ENCODE peak calls at places on chromosomes 2 and 18, in eight cellular contexts. Q is A549; Z is renal cortical epithelial cell; U is stimulated activated CD4-positive, alpha-beta T cell treated with anti-CD3 and anti-CD28 coated beads, Interleukin-4, amount 100 ng/mL, for 1 hour; J is kidney glomerular epithelial cell; T is left colon; Y is HTR-8/SVneo; P is SK-MEL-5. V is an unnamed sample.
A peak's percentile ranks its signal among the peaks of the same experiment; 100 is the strongest.

GRCh38 chr2:5914831-5915611 is 222.8 kb downstream of the SOX11 start:
- DNase-seq in T (no peak), J (peak; percentile 30), U (no peak), Z (no peak), Q (no peak), Y (no peak), P (no peak), V (peak; percentile 87)

GRCh38 chr2:241617431-241618154 is 19.4 kb downstream of the THAP4 start:
- DNase-seq in Y (no peak), P (peak; percentile 20), J (no peak), Z (peak; percentile 54), Q (no peak), U (no peak), T (no peak), V (peak; percentile 44)

GRCh38 chr2:79630972-79631551 is 118.2 kb downstream of the CTNNA2 start:
- DNase-seq in J (no peak), Y (no peak), Q (peak; percentile 59), Z (peak; percentile 4), U (no peak), P (no peak), T (no peak), V (peak; percentile 6)

GRCh38 chr2:185567940-185568339 is 170.7 kb upstream of the FSIP2 start:
- DNase-seq in T (no peak), Y (no peak), U (no peak), J (no peak), Z (no peak), P (peak; percentile 4), Q (peak; percentile 1), V (no peak)

GRCh38 chr2:119491776-119492525 is 32.3 kb downstream of the SCTR start:
- DNase-seq in T (no peak), J (peak; percentile 96), U (no peak), Y (peak; percentile 85), Z (peak; percentile 98), P (peak; percentile 45), Q (peak; percentile 74), V (peak; percentile 96)

GRCh38 chr2:42804338-42804737 is 12.0 kb upstream of the HAAO start:
- DNase-seq in U (no peak), P (no peak), Z (no peak), T (no peak), Y (no peak), J (no peak), Q (no peak), V (no peak)

GRCh38 chr2:168457177-168457905 is 1.3 kb downstream of the CERS6 start:
- DNase-seq in Q (no peak), J (no peak), Y (no peak), T (no peak), P (no peak), Z (no peak), U (no peak), V (peak; percentile 24)

GRCh38 chr18:24987271-24987932 is 364.6 kb downstream of the ZNF521 start:
- DNase-seq in Q (no peak), Y (no peak), Z (no peak), U (no peak), P (no peak), T (no peak), J (no peak), V (no peak)

GRCh38 chr2:113200736-113201490 is 27.1 kb downstream of the PSD4 start:
- DNase-seq in P (no peak), Q (peak; percentile 43), T (no peak), J (no peak), Y (no peak), U (no peak), Z (no peak), V (peak; percentile 85)

GRCh38 chr2:71120195-71120594 is 9.8 kb downstream of the MCEE start:
- DNase-seq in U (no peak), T (no peak), Q (no peak), Y (no peak), P (no peak), Z (peak; percentile 7), J (no peak), V (no peak)

GRCh38 chr18:23943903-23944624 is 70.5 kb upstream of the TTC39C start:
- DNase-seq in Q (peak; percentile 30), P (no peak), Z (peak; percentile 95), J (no peak), Y (no peak), T (no peak), U (no peak), V (no peak)

GRCh38 chr2:29480423-29480822 is 365.2 kb downstream of the CLIP4 start:
- DNase-seq in T (no peak), Q (no peak), U (no peak), P (no peak), J (no peak), Y (no peak), Z (no peak), V (no peak)

GRCh38 chr2:42984617-42985016 is 192.2 kb upstream of the HAAO start:
- DNase-seq in Z (no peak), Q (no peak), U (no peak), Y (no peak), T (peak; percentile 17), J (no peak), P (no peak), V (no peak)

GRCh38 chr18:39513187-39513586 is 1947.6 kb upstream of the CELF4 start:
- DNase-seq in U (no peak), T (no peak), Y (no peak), J (no peak), P (no peak), Z (no peak), Q (no peak), V (no peak)

GRCh38 chr18:67072789-67073188 is 443.7 kb downstream of the DSEL start:
- DNase-seq in Z (no peak), U (no peak), T (no peak), J (no peak), Q (no peak), P (no peak), Y (no peak), V (peak; percentile 10)

GRCh38 chr2:9782197-9782719 is 61.0 kb upstream of the TAF1B start:
- DNase-seq in U (peak; percentile 73), Q (peak; percentile 59), Y (no peak), Z (peak; percentile 82), T (peak; percentile 78), P (no peak), J (peak; percentile 24), V (peak; percentile 95)

GRCh38 chr2:218890369-218890768 is 9.7 kb downstream of the WNT10A start:
- DNase-seq in T (no peak), U (no peak), P (no peak), Q (no peak), Z (no peak), J (no peak), Y (no peak), V (no peak)

GRCh38 chr2:216163518-216163917 is 54.4 kb downstream of the XRCC5 start:
- DNase-seq in J (no peak), P (no peak), Y (no peak), Q (no peak), U (no peak), Z (no peak), T (no peak), V (no peak)

GRCh38 chr2:71669058-71669456 is 215.7 kb downstream of the DYSF start:
- DNase-seq in Z (no peak), U (no peak), Q (no peak), T (no peak), J (no peak), P (no peak), Y (no peak), V (no peak)

GRCh38 chr2:31728406-31729064 is 147.8 kb upstream of the SRD5A2 start:
- DNase-seq in Y (no peak), U (no peak), T (no peak), Z (no peak), J (no peak), Q (no peak), P (no peak), V (no peak)

GRCh38 chr2:240626531-240627300 is 1.4 kb downstream of the GPR35 start:
- DNase-seq in Z (no peak), J (no peak), T (peak; percentile 35), U (no peak), Y (no peak), P (no peak), Q (no peak), V (no peak)

GRCh38 chr18:28588884-28589549 is 412.1 kb upstream of the CDH2 start:
- DNase-seq in Z (no peak), U (no peak), T (no peak), P (no peak), J (no peak), Q (no peak), Y (no peak), V (peak; percentile 1)

GRCh38 chr2:12391097-12391496 is 325.6 kb upstream of the TRIB2 start:
- DNase-seq in T (no peak), Z (no peak), J (no peak), U (no peak), Q (no peak), Y (no peak), P (no peak), V (no peak)

GRCh38 chr2:149991576-149991975 is 404.0 kb upstream of the MMADHC start:
- DNase-seq in Y (no peak), P (peak; percentile 4), T (no peak), J (no peak), U (no peak), Z (peak; percentile 8), Q (no peak), V (no peak)

GRCh38 chr2:44934024-44934423 is 7.5 kb upstream of the SIX3 start:
- DNase-seq in J (no peak), Y (no peak), Z (no peak), P (no peak), Q (no peak), T (no peak), U (no peak), V (no peak)

GRCh38 chr18:73945130-73945792 is 202.4 kb downstream of the FBXO15 start:
- DNase-seq in U (no peak), Q (no peak), Z (peak; percentile 1), P (no peak), Y (no peak), T (no peak), J (peak; percentile 1), V (peak; percentile 52)

GRCh38 chr2:191215666-191216065 is 29.5 kb upstream of the MYO1B start:
- DNase-seq in Z (no peak), J (no peak), Y (no peak), P (no peak), T (no peak), U (no peak), Q (no peak), V (no peak)

GRCh38 chr2:36290306-36290705 is 65.3 kb upstream of the CRIM1 start:
- DNase-seq in Z (no peak), Y (no peak), Q (peak; percentile 4), P (no peak), U (no peak), J (no peak), T (no peak), V (no peak)

GRCh38 chr2:237631029-237631785 is 3.8 kb downstream of the LRRFIP1 start:
- DNase-seq in Y (no peak), Q (no peak), T (no peak), U (no peak), J (peak; percentile 74), Z (peak; percentile 79), P (no peak), V (peak; percentile 94)

GRCh38 chr2:217725409-217725808 is 277.4 kb downstream of the TNS1 start:
- DNase-seq in Y (no peak), Z (no peak), P (no peak), T (no peak), Q (no peak), U (no peak), J (no peak), V (no peak)

GRCh38 chr18:50696929-50697328 is 122.9 kb downstream of the MRO start:
- DNase-seq in J (no peak), Y (no peak), T (no peak), Q (no peak), U (no peak), P (no peak), Z (no peak), V (no peak)

GRCh38 chr2:198657520-198658121 is 800.1 kb downstream of the SATB2 start:
- DNase-seq in Y (no peak), P (peak; percentile 58), U (no peak), Q (peak; percentile 36), J (peak; percentile 18), Z (peak; percentile 12), T (peak; percentile 46), V (peak; percentile 22)

V was measured in kidney tubule cell.